ENCODE peak calls at places on chromosomes 5 and 9, in four cellular contexts. Y is tibial nerve; Q is CD4-positive, alpha-beta T cell; J is glutamatergic neuron. M is an unnamed sample.

GRCh38 chr9:133615101-133615896 is 6.1 kb upstream of the FAM163B start:
- DNase-seq in J (peak; percentile 60), Y (no peak), Q (no peak), M (no peak)

GRCh38 chr5:72076901-72077300 is 30.4 kb upstream of the MAP1B start:
- DNase-seq in Y (no peak), Q (no peak), J (no peak), M (no peak)

GRCh38 chr9:137021979-137022619 is 5.9 kb downstream of the ABCA2 start:
- DNase-seq in Q (peak; percentile 67), J (no peak), Y (no peak), M (no peak)

GRCh38 chr5:176521699-176522263 is 15.4 kb downstream of the RNF44 start:
- DNase-seq in Y (no peak), J (no peak), Q (no peak), M (no peak)

GRCh38 chr5:9534881-9535517 is 10.9 kb downstream of the SEMA5A start:
- DNase-seq in J (no peak), Y (no peak), Q (no peak), M (no peak)

GRCh38 chr5:71873202-71873601 is 154.1 kb downstream of the CARTPT start:
- DNase-seq in J (no peak), Y (no peak), Q (no peak), M (no peak)

GRCh38 chr5:157961176-157961575 is 102.2 kb upstream of the CLINT1 start:
- DNase-seq in Y (no peak), Q (no peak), J (no peak), M (no peak)

GRCh38 chr5:112142769-112143270 is 276.3 kb downstream of the EPB41L4A start:
- DNase-seq in Y (no peak), J (no peak), Q (no peak), M (no peak)

GRCh38 chr5:757931-758697 is 26.4 kb downstream of the ZDHHC11B start:
- DNase-seq in Q (peak; percentile 31), Y (no peak), J (peak; percentile 63), M (no peak)

GRCh38 chr9:98533132-98533531 is 175.6 kb downstream of the GABBR2 start:
- DNase-seq in Q (no peak), J (no peak), Y (no peak), M (no peak)

GRCh38 chr9:7083192-7083591 is 325.4 kb downstream of the KDM4C start:
- DNase-seq in J (no peak), Y (no peak), Q (no peak), M (no peak)

GRCh38 chr9:115672477-115673316 is 480.9 kb upstream of the PAPPA start:
- DNase-seq in J (no peak), Y (no peak), Q (no peak), M (no peak)

GRCh38 chr5:94689871-94690270 is 71.4 kb downstream of the SLF1 start:
- DNase-seq in J (no peak), Q (no peak), Y (no peak), M (no peak)

GRCh38 chr5:175569701-175570100 is 88.2 kb upstream of the HRH2 start:
- DNase-seq in J (no peak), Q (no peak), Y (no peak), M (no peak)

GRCh38 chr5:88680253-88681132 is 202.5 kb downstream of the MEF2C start:
- DNase-seq in J (peak; percentile 92), Y (no peak), Q (peak; percentile 67), M (peak; percentile 65)

GRCh38 chr5:179306191-179307005 is 38.9 kb downstream of the ADAMTS2 start:
- DNase-seq in Y (no peak), J (no peak), Q (no peak), M (no peak)

GRCh38 chr9:132826131-132826530 is 52.0 kb downstream of the AK8 start:
- DNase-seq in Y (no peak), J (no peak), Q (no peak), M (no peak)

GRCh38 chr5:173290477-173291131 is 37.6 kb downstream of the STC2 start:
- DNase-seq in Q (no peak), J (no peak), Y (no peak), M (no peak)

GRCh38 chr5:96074460-96075254 is 113.0 kb upstream of the ELL2 start:
- DNase-seq in Q (no peak), Y (no peak), J (no peak), M (no peak)

GRCh38 chr9:130327070-130327780 is 61.7 kb downstream of the HMCN2 start:
- DNase-seq in J (peak; percentile 65), Q (no peak), Y (no peak), M (no peak)
- TF ChIP-seq CTCF in J (peak; percentile 65), Q (no peak), Y (no peak), M (no peak)

GRCh38 chr9:27447036-27447700 is 76.9 kb upstream of the IFNK start:
- DNase-seq in Q (no peak), Y (no peak), J (no peak), M (no peak)
- TF ChIP-seq CTCF in Q (no peak), Y (no peak), J (no peak), M (no peak)

DNA sequence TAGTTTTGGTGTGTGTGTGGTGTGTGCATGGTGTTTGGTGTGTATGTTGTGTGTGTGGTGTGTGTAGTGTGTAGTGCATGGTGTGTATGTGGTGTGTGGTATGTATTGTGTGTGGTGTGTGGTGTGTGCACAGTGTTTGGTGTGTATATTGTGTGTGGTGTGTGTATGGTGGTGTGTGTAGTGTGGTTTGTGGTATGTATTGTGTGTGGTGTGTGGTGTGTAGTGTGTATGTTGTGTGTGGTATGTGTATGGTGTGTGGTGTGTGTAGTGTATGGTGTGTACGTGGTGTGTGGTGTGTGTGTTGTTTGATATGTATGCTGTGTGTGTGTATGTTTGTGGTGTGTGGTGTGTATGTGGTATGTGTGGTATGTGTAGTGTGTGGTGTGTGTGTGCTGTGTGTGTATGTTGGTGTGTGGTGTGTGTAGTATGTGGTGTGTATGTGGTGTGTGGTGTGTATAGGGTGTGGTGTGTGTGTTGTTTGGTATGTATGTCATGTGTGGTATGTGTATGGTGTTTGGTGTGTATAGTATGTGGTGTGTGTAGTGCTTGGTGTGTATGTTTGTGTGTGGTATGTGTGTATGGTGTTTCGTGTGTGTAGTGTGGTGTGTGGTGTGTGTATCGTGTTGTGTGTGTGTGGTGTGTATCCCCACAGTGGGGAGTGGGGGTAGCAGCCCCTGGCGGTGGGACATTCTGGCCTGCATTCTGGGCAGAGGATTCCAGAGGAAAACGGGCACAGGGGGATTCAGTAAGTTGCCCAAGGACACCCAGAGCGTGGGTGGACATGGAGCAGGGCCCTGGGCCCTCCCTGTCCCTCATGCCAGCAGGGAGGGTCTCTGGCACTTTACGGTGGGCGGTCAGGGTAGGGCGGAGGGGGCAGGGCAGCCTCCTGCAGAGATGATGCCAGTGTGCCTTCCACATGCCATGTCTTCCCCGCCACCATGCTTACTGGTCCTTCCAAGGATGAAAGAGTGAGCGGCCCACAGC is 79.7 kb downstream of the HMCN2 start:
- DNase-seq in Y (no peak), J (no peak), Q (no peak), M (no peak)
- TF ChIP-seq CTCF in Y (no peak), J (no peak), Q (no peak), M (no peak)

GRCh38 chr5:2129581-2130272 is 247.0 kb upstream of the IRX4 start:
- DNase-seq in Q (no peak), J (no peak), Y (no peak), M (no peak)

GRCh38 chr5:2126512-2126911 is 243.8 kb upstream of the IRX4 start:
- DNase-seq in Q (no peak), Y (no peak), J (no peak), M (no peak)

GRCh38 chr5:2130361-2130760 is 247.6 kb upstream of the IRX4 start:
- DNase-seq in Y (no peak), J (no peak), Q (no peak), M (no peak)

GRCh38 chr5:2131196-2131595 is 248.5 kb upstream of the IRX4 start:
- DNase-seq in J (no peak), Y (no peak), Q (no peak), M (no peak)

GRCh38 chr5:2128696-2129340 is 246.1 kb upstream of the IRX4 start:
- DNase-seq in Q (no peak), J (no peak), Y (no peak), M (no peak)
- TF ChIP-seq CTCF in Q (no peak), J (no peak), Y (no peak), M (no peak)

DNA sequence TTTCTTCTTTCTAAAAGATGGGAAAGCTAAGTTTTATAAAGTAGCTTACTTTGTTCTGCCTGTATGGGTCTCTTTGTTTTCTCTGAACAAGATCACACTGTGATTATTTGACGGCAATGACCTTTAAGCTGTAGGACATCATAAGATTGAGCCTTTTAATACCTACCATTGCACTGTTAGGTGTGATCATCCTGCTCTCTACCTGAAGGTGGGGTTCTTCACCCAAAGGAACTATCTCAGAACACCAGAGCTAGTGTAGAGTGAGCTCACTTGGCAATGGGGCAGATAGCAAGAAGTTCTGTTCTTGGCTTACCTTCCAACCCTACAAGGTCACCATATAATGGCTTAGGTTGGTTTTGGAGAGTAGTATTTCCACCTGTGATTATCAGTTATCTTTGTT is 200.2 kb downstream of the SPATA31D1 start:
- DNase-seq in Q (no peak), Y (no peak), J (no peak), M (no peak)
- TF ChIP-seq CTCF in Q (no peak), Y (no peak), J (no peak), M (no peak)

DNA sequence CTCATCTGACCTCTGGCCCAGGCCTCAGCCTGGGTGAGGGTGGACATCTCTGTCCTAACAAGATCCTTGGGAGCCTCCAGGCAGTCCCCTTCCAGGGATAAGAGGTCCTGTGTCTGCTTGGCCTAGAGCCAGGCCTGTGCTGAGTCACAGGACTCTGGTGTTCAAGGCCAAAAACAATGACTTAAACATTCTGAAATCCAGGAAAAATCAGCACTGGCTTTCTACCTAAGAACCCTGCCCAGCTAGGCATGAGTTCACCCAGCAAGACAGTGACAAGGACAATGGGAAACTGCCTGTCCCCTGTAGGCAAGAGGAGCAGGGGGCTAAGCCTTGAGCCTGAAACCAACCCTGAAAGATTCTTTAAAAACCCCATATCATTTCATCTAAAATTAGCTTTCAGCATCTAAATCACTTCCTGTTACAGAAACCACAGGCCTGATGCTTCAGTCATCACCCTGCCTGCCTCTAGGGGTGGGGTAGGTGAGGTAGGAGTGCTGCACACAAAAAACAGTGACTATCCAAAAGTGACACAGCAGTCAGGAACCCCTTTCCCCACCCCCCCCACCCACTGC is 29.9 kb downstream of the CSF2 start:
- DNase-seq in J (no peak), Q (peak; percentile 53), Y (peak; percentile 49), M (peak; percentile 72)
- TF ChIP-seq CTCF in J (no peak), Q (peak; percentile 22), Y (no peak), M (no peak)

GRCh38 chr5:141558150-141558549 is 60.6 kb downstream of the DIAPH1 start:
- DNase-seq in J (no peak), Q (no peak), Y (no peak), M (no peak)
- TF ChIP-seq CTCF in J (peak; percentile 59), Q (peak; percentile 22), Y (no peak), M (no peak)

GRCh38 chr5:39283231-39283818 is 64.0 kb upstream of the FYB1 start:
- DNase-seq in Y (no peak), J (no peak), Q (peak; percentile 5), M (no peak)
- TF ChIP-seq CTCF in Y (peak; percentile 39), J (peak; percentile 43), Q (peak; percentile 81), M (no peak)

GRCh38 chr5:168089201-168089887 is 202.1 kb upstream of the WWC1 start:
- DNase-seq in J (no peak), Q (no peak), Y (no peak), M (no peak)

GRCh38 chr5:168085321-168086040 is 206.0 kb upstream of the WWC1 start:
- DNase-seq in Y (no peak), Q (no peak), J (no peak), M (no peak)

GRCh38 chr5:168086736-168087135 is 204.7 kb upstream of the WWC1 start:
- DNase-seq in J (no peak), Y (no peak), Q (no peak), M (no peak)

GRCh38 chr5:168088415-168089165 is 202.9 kb upstream of the WWC1 start:
- DNase-seq in Y (no peak), J (no peak), Q (no peak), M (no peak)

GRCh38 chr5:168086104-168086610 is 205.3 kb upstream of the WWC1 start:
- DNase-seq in Q (no peak), Y (no peak), J (no peak), M (no peak)
- TF ChIP-seq CTCF in Q (no peak), Y (no peak), J (no peak), M (no peak)

M was measured in omental fat pad.